ENCODE peak calls at places on chromosomes 7 and 10, in six cellular contexts. M, H, N, J, S and B are unnamed samples.

GRCh38 chr10:42864575-42864974 is 82.0 kb downstream of the BMS1 start:
- DNase-seq in M (peak; percentile 61), H (peak; percentile 44), N (no peak), J (peak; percentile 13), S (peak; percentile 22), B (no peak)

GRCh38 chr7:27199820-27200760 is at the start of gene HOXA13:
- DNase-seq in M (peak; percentile 57), H (peak; percentile 83), N (no peak), J (no peak), S (peak; percentile 48), B (no peak)

GRCh38 chr7:20598479-20599419 is 16.7 kb upstream of the ABCB5 start:
- DNase-seq in M (no peak), H (no peak), N (peak; percentile 31), J (peak; percentile 78), S (peak; percentile 48), B (no peak)

GRCh38 chr10:109018892-109019507 is 904.3 kb downstream of the XPNPEP1 start:
- DNase-seq in M (no peak), H (no peak), N (no peak), J (peak; percentile 4), S (no peak), B (no peak)

GRCh38 chr10:92027141-92027540 is 103.6 kb downstream of the BTAF1 start:
- DNase-seq in M (no peak), H (no peak), N (no peak), J (peak; percentile 24), S (no peak), B (no peak)

GRCh38 chr10:12839349-12839927 is 162.1 kb downstream of the CCDC3 start:
- DNase-seq in M (no peak), H (no peak), N (no peak), J (no peak), S (no peak), B (no peak)

GRCh38 chr10:4013651-4014085 is 228.7 kb upstream of the KLF6 start:
- DNase-seq in M (no peak), H (no peak), N (no peak), J (no peak), S (no peak), B (no peak)

GRCh38 chr7:50317697-50318640 is 13.5 kb downstream of the IKZF1 start:
- DNase-seq in M (no peak), H (no peak), N (no peak), J (no peak), S (no peak), B (no peak)

DNA sequence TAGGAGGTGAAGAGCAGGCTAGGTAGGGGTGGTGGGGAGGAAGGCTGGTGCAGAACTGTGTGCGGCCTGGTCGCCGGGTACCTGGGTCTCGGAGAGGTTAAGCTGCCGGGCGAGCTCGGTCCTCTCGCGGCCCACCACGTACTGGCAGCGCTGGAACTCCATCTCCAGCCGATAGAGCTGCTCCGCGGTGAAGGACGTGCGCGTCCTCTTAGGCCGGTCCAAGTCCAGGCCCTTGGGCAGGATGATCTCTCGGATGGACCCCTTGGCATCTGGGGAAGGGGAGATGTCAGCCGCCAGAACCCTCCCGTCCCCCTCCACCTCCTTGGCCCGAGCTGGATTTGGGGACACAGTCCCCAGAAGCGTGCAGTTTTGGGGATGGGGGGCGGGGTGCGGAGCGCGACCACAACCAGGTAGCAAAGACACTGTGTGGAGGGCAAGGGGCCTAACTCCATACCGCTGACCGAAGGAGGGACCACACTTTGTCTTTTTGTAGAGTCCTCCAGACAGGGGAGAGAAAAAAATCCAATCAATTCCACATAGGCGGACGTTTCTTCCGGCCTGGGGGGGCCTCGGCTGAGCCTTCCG is 1.6 kb downstream of the VAX1 start:
- DNase-seq in M (no peak), H (no peak), N (no peak), J (no peak), S (no peak), B (no peak)
- H3K27me3 ChIP-seq in M (peaks cover 97% of the 10 kb centered on the region), H (peaks cover 94% of the 10 kb centered on the region), N (peaks cover 4% of the 10 kb centered on the region), J (peaks cover 100% of the 10 kb centered on the region), S (no peaks in the 10 kb centered on the region), B (peaks cover 17% of the 10 kb centered on the region)

GRCh38 chr10:33276282-33276923 is 58.1 kb downstream of the NRP1 start:
- DNase-seq in M (no peak), H (no peak), N (no peak), J (no peak), S (no peak), B (no peak)

GRCh38 chr10:33277135-33277536 is 57.3 kb downstream of the NRP1 start:
- DNase-seq in M (no peak), H (peak; percentile 89), N (peak; percentile 34), J (no peak), S (no peak), B (no peak)

GRCh38 chr10:33280217-33280616 is 54.2 kb downstream of the NRP1 start:
- DNase-seq in M (no peak), H (no peak), N (no peak), J (no peak), S (no peak), B (peak; percentile 75)

GRCh38 chr10:33279791-33280190 is 54.7 kb downstream of the NRP1 start:
- DNase-seq in M (no peak), H (peak; percentile 23), N (no peak), J (peak; percentile 71), S (no peak), B (no peak)

DNA sequence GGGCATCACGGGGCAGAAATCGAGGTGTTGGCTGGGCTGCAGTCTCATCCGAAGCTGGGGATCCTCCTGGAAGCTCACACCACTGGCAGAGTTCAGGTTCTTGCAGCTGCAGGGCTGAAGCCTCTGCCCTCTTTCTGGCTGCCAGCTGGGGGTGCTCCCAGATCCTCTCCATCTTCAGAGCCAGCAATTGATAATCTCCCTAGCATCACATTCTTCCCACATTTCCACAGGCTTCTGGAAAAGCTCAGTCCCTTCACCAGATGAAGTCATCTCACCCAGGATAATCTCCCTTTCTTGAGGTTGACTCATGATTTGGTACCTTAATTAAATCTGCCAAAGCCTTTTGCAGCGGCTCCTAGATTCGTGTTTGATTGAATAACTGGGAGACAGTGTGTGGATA is 55.2 kb downstream of the NRP1 start:
- DNase-seq in M (no peak), H (peak; percentile 40), N (no peak), J (peak; percentile 66), S (no peak), B (no peak)
- TF ChIP-seq CTCF in M (no peak), H (no peak), N (no peak), J (no peak), S (no peak), B (no peak)

GRCh38 chr7:36726311-36726710 is 2.0 kb upstream of the AOAH start:
- DNase-seq in M (no peak), H (no peak), N (no peak), J (no peak), S (no peak), B (no peak)

GRCh38 chr7:36728143-36728542 is 3.8 kb upstream of the AOAH start:
- DNase-seq in M (no peak), H (no peak), N (no peak), J (no peak), S (no peak), B (no peak)

GRCh38 chr7:36719233-36719632 is 5.1 kb downstream of the AOAH start:
- DNase-seq in M (no peak), H (no peak), N (no peak), J (no peak), S (no peak), B (no peak)

GRCh38 chr7:36726806-36727503 is 2.7 kb upstream of the AOAH start:
- DNase-seq in M (no peak), H (no peak), N (no peak), J (no peak), S (no peak), B (no peak)

GRCh38 chr7:36723951-36724664 is at the start of gene AOAH:
- DNase-seq in M (peak; percentile 79), H (no peak), N (peak; percentile 42), J (no peak), S (no peak), B (no peak)
- H3K4me3 ChIP-seq in M (peak within 1 kb of the TSS; percentile 40), H (no peak within 1 kb of the TSS), N (no peak within 1 kb of the TSS), J (no peak within 1 kb of the TSS), S (no peak within 1 kb of the TSS), B (no peak within 1 kb of the TSS)

DNA sequence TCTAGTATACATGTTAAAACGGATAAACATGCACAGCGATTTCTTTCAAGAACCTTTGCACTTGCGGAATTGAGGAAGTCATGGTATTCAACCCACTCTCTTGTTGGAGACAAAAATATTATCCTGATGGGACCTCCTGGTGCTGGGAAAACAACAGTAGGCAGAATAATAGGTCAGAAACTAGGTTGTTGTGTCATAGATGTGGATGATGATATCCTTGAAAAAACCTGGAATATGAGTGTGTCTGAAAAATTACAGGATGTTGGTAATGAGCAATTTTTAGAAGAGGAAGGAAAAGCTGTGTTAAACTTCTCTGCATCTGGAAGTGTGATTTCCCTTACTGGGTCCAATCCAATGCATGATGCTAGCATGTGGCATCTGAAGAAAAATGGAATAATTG is 6.9 kb downstream of the THNSL1 start:
- DNase-seq in M (no peak), H (no peak), N (no peak), J (peak; percentile 8), S (no peak), B (no peak)
- H3K27me3 ChIP-seq in M (no peaks in the 10 kb centered on the region), H (no peaks in the 10 kb centered on the region), N (no peaks in the 10 kb centered on the region), J (no peaks in the 10 kb centered on the region), S (no peaks in the 10 kb centered on the region), B (no peaks in the 10 kb centered on the region)

GRCh38 chr10:26887611-26888215 is 27.0 kb upstream of the ABI1 start:
- DNase-seq in M (no peak), H (no peak), N (no peak), J (no peak), S (no peak), B (no peak)

DNA sequence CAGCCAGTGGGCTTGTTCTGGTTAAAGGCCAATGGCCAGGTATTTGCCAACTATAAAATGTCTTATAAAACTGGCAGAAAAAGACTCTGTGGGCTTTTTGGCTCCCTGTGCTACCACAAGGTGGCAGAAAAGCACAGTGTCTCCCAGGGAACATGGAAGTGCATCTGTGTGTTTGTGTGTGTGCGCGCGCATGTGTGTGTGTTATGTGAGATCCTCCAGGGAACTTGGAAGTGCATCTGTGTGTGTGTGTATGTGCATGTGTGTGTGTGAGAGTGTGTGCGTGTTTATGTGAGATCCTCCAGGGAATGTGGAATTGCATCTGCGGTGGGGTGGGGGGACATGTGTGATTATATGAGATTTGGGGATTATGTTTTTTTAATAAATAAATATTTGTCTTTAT is 30.2 kb upstream of the ABI1 start:
- DNase-seq in M (no peak), H (peak; percentile 83), N (peak; percentile 10), J (peak; percentile 81), S (peak; percentile 62), B (no peak)
- TF ChIP-seq CTCF in M (peak; percentile 32), H (peak; percentile 82), N (no peak), J (peak; percentile 73), S (peak; percentile 73), B (peak; percentile 72)